ENCODE peak calls at places on chromosomes 3 and 15, in six cellular contexts. A, N, Y, D, P and B are unnamed samples.
A peak's percentile ranks its signal among the peaks of the same experiment; 100 is the strongest.

GRCh38 chr15:42854576-42854975 is 66.0 kb downstream of the TTBK2 start:
- DNase-seq in A (peak; percentile 6), N (peak; percentile 3), Y (no peak), D (no peak), P (no peak), B (no peak)

GRCh38 chr15:34366271-34367043 is 539 bp downstream of the LPCAT4 start:
- DNase-seq in A (peak; percentile 63), N (peak; percentile 36), Y (peak; percentile 66), D (peak; percentile 74), P (peak; percentile 71), B (peak; percentile 66)

GRCh38 chr15:31276596-31277298 is 49.9 kb upstream of the KLF13 start:
- DNase-seq in A (no peak), N (no peak), Y (no peak), D (no peak), P (no peak), B (no peak)

GRCh38 chr3:24985631-24986030 is 442.4 kb upstream of the RARB start:
- DNase-seq in A (no peak), N (no peak), Y (no peak), D (no peak), P (no peak), B (no peak)

GRCh38 chr15:73985101-73985873 is 6.8 kb downstream of the STOML1 start:
- DNase-seq in A (peak; percentile 68), N (peak; percentile 83), Y (no peak), D (peak; percentile 85), P (no peak), B (no peak)

GRCh38 chr3:188108703-188109412 is 45.1 kb upstream of the LPP start:
- DNase-seq in A (no peak), N (peak; percentile 9), Y (no peak), D (no peak), P (no peak), B (peak; percentile 59)

GRCh38 chr3:159798951-159799350 is 189.7 kb upstream of the IL12A start:
- DNase-seq in A (peak; percentile 69), N (peak; percentile 75), Y (no peak), D (peak; percentile 73), P (no peak), B (no peak)

GRCh38 chr3:16430717-16431630 is 82.5 kb downstream of the RFTN1 start:
- DNase-seq in A (no peak), N (no peak), Y (no peak), D (no peak), P (no peak), B (peak; percentile 98)

GRCh38 chr3:173396191-173397041 is 1.1 kb upstream of the NLGN1 start:
- DNase-seq in A (peak; percentile 36), N (no peak), Y (no peak), D (no peak), P (no peak), B (no peak)

GRCh38 chr3:66860771-66861170 is 137.3 kb upstream of the KBTBD8 start:
- DNase-seq in A (no peak), N (no peak), Y (no peak), D (no peak), P (no peak), B (no peak)

GRCh38 chr3:4994823-4995499 is 15.7 kb downstream of the BHLHE40 start:
- DNase-seq in A (peak; percentile 98), N (peak; percentile 92), Y (peak; percentile 84), D (peak; percentile 99), P (peak; percentile 77), B (no peak)

GRCh38 chr3:63863150-63864007 is at the start of the genes ATXN7 and THOC7:
- DNase-seq in A (peak; percentile 88), N (peak; percentile 38), Y (peak; percentile 47), D (peak; percentile 64), P (peak; percentile 77), B (peak; percentile 72)

GRCh38 chr3:8954938-8955763 is 8.1 kb downstream of the RAD18 start:
- DNase-seq in A (peak; percentile 36), N (peak; percentile 62), Y (no peak), D (peak; percentile 43), P (no peak), B (peak; percentile 71)

GRCh38 chr15:25536801-25537310 is 98.0 kb upstream of the UBE3A start:
- DNase-seq in A (no peak), N (no peak), Y (no peak), D (no peak), P (no peak), B (no peak)

GRCh38 chr15:69341356-69341755 is 42.6 kb downstream of the PAQR5 start:
- DNase-seq in A (no peak), N (peak; percentile 49), Y (no peak), D (peak; percentile 70), P (no peak), B (no peak)

GRCh38 chr15:89863918-89864317 is 29.9 kb downstream of the AP3S2 start:
- DNase-seq in A (no peak), N (no peak), Y (no peak), D (no peak), P (no peak), B (no peak)

GRCh38 chr3:45337839-45338470 is 50.4 kb upstream of the LARS2 start:
- DNase-seq in A (no peak), N (no peak), Y (no peak), D (no peak), P (no peak), B (no peak)

GRCh38 chr3:100104442-100104798 is 9.9 kb downstream of the FILIP1L start:
- DNase-seq in A (no peak), N (no peak), Y (no peak), D (no peak), P (no peak), B (peak; percentile 29)

GRCh38 chr3:106004137-106004600 is 135.4 kb upstream of the CBLB start:
- DNase-seq in A (peak; percentile 13), N (peak; percentile 91), Y (peak; percentile 44), D (peak; percentile 31), P (peak; percentile 15), B (no peak)

GRCh38 chr3:197750863-197751737 is 1.4 kb downstream of the FYTTD1 start:
- DNase-seq in A (peak; percentile 77), N (peak; percentile 43), Y (peak; percentile 31), D (peak; percentile 57), P (no peak), B (peak; percentile 41)

DNA sequence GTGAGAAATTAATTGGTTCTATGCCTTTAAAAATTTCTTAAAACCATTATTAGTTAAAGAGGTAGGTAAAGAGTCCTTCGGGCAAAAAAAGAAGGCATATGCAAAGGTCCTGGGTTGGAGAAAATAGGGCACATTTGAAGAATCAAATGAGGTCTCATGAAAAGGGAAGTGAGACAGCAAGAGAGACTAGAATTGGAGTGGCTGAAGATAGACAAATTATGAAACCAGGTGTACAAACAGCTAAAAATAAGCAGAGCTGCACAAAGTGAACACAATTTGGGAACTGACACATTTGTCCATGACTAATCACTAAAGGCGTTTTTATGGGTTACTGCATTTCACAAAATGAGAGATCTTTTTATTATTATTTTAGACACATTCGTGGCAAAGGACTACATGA is 581.2 kb downstream of the PYDC2 start:
- DNase-seq in A (no peak), N (no peak), Y (no peak), D (no peak), P (no peak), B (peak; percentile 91)
- H3K4me2 ChIP-seq in A (no peak overlapping the region), N (no peak overlapping the region), Y (no peak overlapping the region), D (no peak overlapping the region), P (no peak overlapping the region), B (peak overlapping the region; percentile 45)

GRCh38 chr3:48065035-48065434 is 48.8 kb upstream of the MAP4 start:
- DNase-seq in A (peak; percentile 63), N (peak; percentile 36), Y (no peak), D (no peak), P (no peak), B (no peak)
- H3K4me2 ChIP-seq in A (peak overlapping the region; percentile 55), N (no peak overlapping the region), Y (no peak overlapping the region), D (no peak overlapping the region), P (no peak overlapping the region), B (no peak overlapping the region)

DNA sequence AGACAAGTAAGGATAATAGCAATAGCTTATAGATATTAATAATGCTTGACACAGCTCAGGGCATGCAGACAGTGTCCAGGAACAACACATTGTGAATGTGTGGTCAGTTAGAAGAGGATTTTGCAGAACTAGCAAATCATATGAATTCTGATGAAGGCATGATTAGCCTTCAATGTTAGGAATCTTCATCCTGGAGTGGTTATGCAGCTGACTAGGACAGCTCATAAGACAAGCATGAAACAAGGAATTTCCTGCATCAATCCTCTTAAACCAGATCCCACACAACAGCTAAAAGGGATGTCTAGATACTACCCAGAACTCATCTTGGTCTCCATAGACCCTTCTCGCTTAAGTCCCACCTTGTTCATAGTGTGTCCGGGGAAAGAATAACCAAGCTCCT is 499.0 kb upstream of the ATP11B start:
- DNase-seq in A (no peak), N (no peak), Y (no peak), D (peak; percentile 38), P (no peak), B (no peak)
- H3K4me2 ChIP-seq in A (no peak overlapping the region), N (no peak overlapping the region), Y (no peak overlapping the region), D (no peak overlapping the region), P (no peak overlapping the region), B (no peak overlapping the region)

GRCh38 chr15:88744548-88745020 is 58.7 kb upstream of the ACAN start:
- DNase-seq in A (no peak), N (no peak), Y (no peak), D (no peak), P (no peak), B (no peak)
- H3K4me2 ChIP-seq in A (peak overlapping the region; percentile 50), N (peak overlapping the region; percentile 12), Y (peak overlapping the region; percentile 29), D (peak overlapping the region; percentile 32), P (no peak overlapping the region), B (no peak overlapping the region)

GRCh38 chr15:63801910-63802309 is 31.8 kb downstream of the HERC1 start:
- DNase-seq in A (no peak), N (no peak), Y (no peak), D (no peak), P (no peak), B (no peak)

GRCh38 chr15:63800739-63801138 is 33.0 kb downstream of the HERC1 start:
- DNase-seq in A (no peak), N (no peak), Y (no peak), D (no peak), P (no peak), B (no peak)

GRCh38 chr15:63797901-63798300 is 35.8 kb downstream of the HERC1 start:
- DNase-seq in A (no peak), N (no peak), Y (no peak), D (no peak), P (no peak), B (no peak)

GRCh38 chr15:63801171-63801570 is 32.6 kb downstream of the HERC1 start:
- DNase-seq in A (no peak), N (no peak), Y (no peak), D (no peak), P (no peak), B (no peak)

GRCh38 chr15:63800245-63800644 is 33.5 kb downstream of the HERC1 start:
- DNase-seq in A (no peak), N (no peak), Y (no peak), D (no peak), P (no peak), B (no peak)
- H3K4me2 ChIP-seq in A (no peak overlapping the region), N (no peak overlapping the region), Y (no peak overlapping the region), D (no peak overlapping the region), P (no peak overlapping the region), B (no peak overlapping the region)

GRCh38 chr15:70532536-70533186 is 230.7 kb downstream of the UACA start:
- DNase-seq in A (no peak), N (no peak), Y (no peak), D (no peak), P (no peak), B (no peak)
- H3K4me2 ChIP-seq in A (no peak overlapping the region), N (no peak overlapping the region), Y (no peak overlapping the region), D (no peak overlapping the region), P (no peak overlapping the region), B (no peak overlapping the region)